ENCODE peak calls at places on chromosomes 3 and 15, in six cellular contexts. S, J, E, B, T and Q are unnamed samples.

GRCh38 chr15:77107531-77108355 is 36.8 kb upstream of the TSPAN3 start:
- DNase-seq in S (peak; percentile 40), T (peak; percentile 71), J (peak; percentile 34), E (no peak), B (no peak), Q (peak; percentile 64)

GRCh38 chr3:150081084-150081483 is 110.4 kb upstream of the PFN2 start:
- DNase-seq in E (no peak), J (peak; percentile 94), B (no peak), T (no peak), S (no peak), Q (no peak)

GRCh38 chr3:54663558-54664114 is 264.2 kb downstream of the LRTM1 start:
- DNase-seq in T (no peak), E (no peak), S (no peak), J (no peak), B (no peak), Q (no peak)

GRCh38 chr3:8985876-8986275 is 22.6 kb upstream of the RAD18 start:
- DNase-seq in J (no peak), T (no peak), E (no peak), S (no peak), B (no peak), Q (no peak)

GRCh38 chr3:134708671-134709070 is 57.8 kb upstream of the KY start:
- DNase-seq in J (no peak), E (no peak), T (no peak), S (no peak), B (no peak), Q (no peak)

GRCh38 chr3:141100112-141100511 is 49.0 kb downstream of the SPSB4 start:
- DNase-seq in S (no peak), B (no peak), T (no peak), E (no peak), J (no peak), Q (no peak)

GRCh38 chr3:119628816-119629445 is 31.2 kb downstream of the PLA1A start:
- DNase-seq in S (no peak), E (no peak), B (no peak), J (no peak), T (no peak), Q (no peak)

GRCh38 chr3:53772562-53773329 is 73.5 kb downstream of the CHDH start:
- DNase-seq in E (no peak), T (no peak), S (no peak), J (peak; percentile 25), B (no peak), Q (no peak)